ENCODE peak calls at places on chromosomes 16 and 17, in ten cellular contexts. C is left colon, Z is A172, N is iPS DF 19.7, T is SHP77 treated with DMSO at 0.1 percent for 48 hours, H is uterus, B is neuronal stem cell, A is myocyte, D is colonic mucosa, F is AG09309. V is an unnamed sample.

GRCh38 chr17:11561702-11562101 is 36.6 kb upstream of the DNAH9 start:
- DNase-seq in T (no peak), N (no peak), A (no peak), H (no peak), B (no peak), D (no peak), Z (no peak), C (no peak), F (no peak), V (no peak)

GRCh38 chr17:48335858-48336500 is 94.0 kb downstream of the SKAP1 start:
- DNase-seq in D (no peak), F (no peak), N (no peak), B (peak; percentile 58), A (peak; percentile 87), T (peak; percentile 74), Z (peak; percentile 92), H (no peak), C (no peak), V (no peak)

GRCh38 chr17:65472602-65473001 is 88.8 kb downstream of the AXIN2 start:
- DNase-seq in N (no peak), F (peak; percentile 77), D (no peak), Z (no peak), H (peak; percentile 57), C (no peak), A (peak; percentile 10), T (no peak), B (no peak), V (no peak)

GRCh38 chr17:48429156-48429555 is 858 bp downstream of the SKAP1 start:
- DNase-seq in C (no peak), D (no peak), A (no peak), F (no peak), T (no peak), H (no peak), B (no peak), N (no peak), Z (no peak), V (no peak)

GRCh38 chr17:11144358-11145233 is 96.4 kb upstream of the SHISA6 start:
- DNase-seq in T (peak; percentile 22), N (no peak), H (no peak), D (peak; percentile 63), A (peak; percentile 5), Z (peak; percentile 47), F (no peak), B (peak; percentile 39), C (peak; percentile 48), V (peak; percentile 38)

GRCh38 chr17:66717680-66718079 is 117.2 kb upstream of the CACNG5 start:
- DNase-seq in A (peak; percentile 76), F (no peak), Z (peak; percentile 18), D (peak; percentile 51), T (no peak), H (no peak), C (no peak), B (no peak), N (no peak), V (peak; percentile 74)

GRCh38 chr16:86966781-86967180 is 350.4 kb downstream of the C16orf95 start:
- DNase-seq in C (no peak), T (no peak), B (no peak), F (no peak), N (no peak), D (no peak), H (no peak), Z (no peak), A (no peak), V (no peak)

GRCh38 chr16:58031016-58031800 is 5.7 kb downstream of the MMP15 start:
- DNase-seq in H (no peak), T (no peak), D (no peak), N (no peak), F (no peak), A (no peak), Z (no peak), B (no peak), C (no peak), V (no peak)

GRCh38 chr16:12160815-12161550 is 184.4 kb downstream of the SNX29 start:
- DNase-seq in T (no peak), N (no peak), A (no peak), H (no peak), B (no peak), D (no peak), C (no peak), Z (no peak), F (no peak), V (no peak)